ENCODE peak calls at places on chromosomes 7 and 10, in four cellular contexts. H, M, E and K are unnamed samples.

GRCh38 chr7:24843821-24844449 is 86.7 kb upstream of the GSDME start:
- DNase-seq in E (no peak), H (no peak), M (no peak), K (no peak)

GRCh38 chr10:27535312-27535711 is 31.2 kb downstream of the RAB18 start:
- DNase-seq in M (no peak), H (no peak), E (no peak), K (no peak)

GRCh38 chr7:150902078-150903033 is 50.0 kb downstream of the AOC1 start:
- DNase-seq in E (no peak), M (no peak), H (no peak), K (no peak)

GRCh38 chr10:15120523-15120922 is 23.4 kb downstream of the RPP38 start:
- DNase-seq in E (no peak), M (no peak), H (no peak), K (no peak)

GRCh38 chr10:18158698-18159342 is 18.6 kb downstream of the CACNB2 start:
- DNase-seq in M (peak), E (no peak), H (no peak), K (no peak)

GRCh38 chr10:590721-591120 is 98.7 kb downstream of the DIP2C start:
- DNase-seq in E (no peak), H (no peak), M (no peak), K (no peak)

GRCh38 chr7:92766461-92767003 is 69.8 kb downstream of the CDK6 start:
- DNase-seq in E (no peak), H (no peak), M (no peak), K (no peak)

GRCh38 chr7:34296663-34297062 is 361.4 kb upstream of the NPSR1 start:
- DNase-seq in M (no peak), E (no peak), H (no peak), K (no peak)

GRCh38 chr7:106112972-106113421 is 885 bp upstream of the SYPL1 start:
- DNase-seq in E (no peak), M (no peak), H (no peak), K (no peak)

GRCh38 chr7:137539111-137539715 is 195.7 kb upstream of the PTN start:
- DNase-seq in M (no peak), H (peak), E (no peak), K (no peak)

GRCh38 chr7:47991270-47991669 is 11.9 kb upstream of the HUS1 start:
- DNase-seq in E (no peak), H (no peak), M (no peak), K (no peak)

GRCh38 chr7:31633454-31633853 is 53.6 kb upstream of the PPP1R17 start:
- DNase-seq in E (no peak), H (no peak), M (no peak), K (no peak)

GRCh38 chr10:61951144-61951483 is 49.6 kb downstream of the ARID5B start:
- DNase-seq in M (no peak), H (no peak), E (no peak), K (no peak)

GRCh38 chr7:138892808-138893207 is 88.4 kb downstream of the KIAA1549 start:
- DNase-seq in E (no peak), M (no peak), H (no peak), K (no peak)

GRCh38 chr7:157690833-157691382 is 354.1 kb downstream of the DNAJB6 start:
- DNase-seq in H (peak), M (no peak), E (no peak), K (no peak)

GRCh38 chr10:75018873-75019272 is 92.6 kb upstream of the SAMD8 start:
- DNase-seq in M (no peak), E (no peak), H (no peak), K (no peak)

GRCh38 chr10:79377557-79378382 is 30.5 kb downstream of the PPIF start:
- DNase-seq in M (no peak), H (no peak), E (no peak), K (no peak)

GRCh38 chr7:159139639-159140038 is 5.0 kb downstream of the VIPR2 start:
- DNase-seq in H (no peak), M (no peak), E (no peak), K (no peak)

GRCh38 chr7:113331155-113331898 is 213.0 kb upstream of the SMIM30 start:
- DNase-seq in M (no peak), E (no peak), H (no peak), K (no peak)

GRCh38 chr7:30510124-30511074 is 5.8 kb upstream of the GGCT start:
- DNase-seq in M (no peak), H (peak), E (peak), K (no peak)

GRCh38 chr10:11255156-11255555 is 237.5 kb downstream of the CELF2 start:
- DNase-seq in H (no peak), E (no peak), M (no peak), K (no peak)

GRCh38 chr10:99534939-99535763 is 2.4 kb downstream of the NKX2-3 start:
- DNase-seq in H (no peak), E (no peak), M (no peak), K (no peak)

GRCh38 chr7:159197066-159197975 is 52.7 kb upstream of the VIPR2 start:
- DNase-seq in M (no peak), H (no peak), E (no peak), K (peak)

GRCh38 chr10:36026656-36027390 is 384.7 kb upstream of the FZD8 start:
- DNase-seq in M (no peak), H (no peak), E (no peak), K (no peak)

GRCh38 chr10:82378146-82378545 is 503.2 kb downstream of the NRG3 start:
- DNase-seq in H (no peak), E (no peak), M (peak), K (no peak)

GRCh38 chr10:11381023-11381422 is 230.4 kb downstream of the USP6NL start:
- DNase-seq in H (no peak), E (no peak), M (no peak), K (no peak)

GRCh38 chr10:28177944-28178637 is 124.8 kb downstream of the MPP7 start:
- DNase-seq in E (no peak), M (no peak), H (no peak), K (no peak)

GRCh38 chr10:50932113-50932512 is 46.7 kb upstream of the A1CF start:
- DNase-seq in M (no peak), E (no peak), H (no peak), K (no peak)

GRCh38 chr7:15397159-15397550 is 164.7 kb downstream of the AGMO start:
- DNase-seq in H (no peak), M (no peak), E (no peak), K (no peak)

GRCh38 chr10:105774881-105775280 is 1133.8 kb downstream of the SORCS3 start:
- DNase-seq in M (no peak), E (no peak), H (no peak), K (no peak)

GRCh38 chr10:132359305-132360040 is 27.5 kb downstream of the LRRC27 start:
- DNase-seq in M (no peak), H (no peak), E (no peak), K (no peak)

GRCh38 chr10:74163313-74164068 is 12.5 kb downstream of the ADK start:
- DNase-seq in H (no peak), M (no peak), E (peak), K (no peak)